ENCODE peak calls at places on chromosomes 13 and 19, in four cellular contexts. V is IMR-90, M is mesendoderm, Q is H9. J is an unnamed sample.

GRCh38 chr19:39796000-39796498 is 17.4 kb downstream of the LEUTX start:
- DNase-seq in V (no peak), M (no peak), Q (peak), J (no peak)

GRCh38 chr13:84917252-84917878 is 881.9 kb downstream of the SLITRK6 start:
- DNase-seq in V (peak), M (peak), Q (no peak), J (no peak)

GRCh38 chr13:25440081-25440480 is 68.3 kb downstream of the ATP8A2 start:
- DNase-seq in V (no peak), M (no peak), Q (no peak), J (no peak)

GRCh38 chr19:5292453-5292842 is 48.2 kb downstream of the PTPRS start:
- DNase-seq in V (peak), M (no peak), Q (no peak), J (no peak)

GRCh38 chr13:109586509-109587346 is 199.7 kb downstream of the IRS2 start:
- DNase-seq in V (no peak), M (peak), Q (no peak), J (no peak)

GRCh38 chr13:98368019-98368418 is 190.9 kb upstream of the RNF113B start:
- DNase-seq in V (peak), M (no peak), Q (no peak), J (no peak)

GRCh38 chr13:29589234-29589633 is 6.3 kb downstream of the SLC7A1 start:
- DNase-seq in V (peak), M (peak), Q (no peak), J (no peak)

GRCh38 chr19:35882074-35882832 is 13.9 kb downstream of the APLP1 start:
- DNase-seq in V (peak), M (peak), Q (no peak), J (no peak)

GRCh38 chr19:42477933-42478332 is 35.2 kb upstream of the CXCL17 start:
- DNase-seq in V (no peak), M (no peak), Q (no peak), J (no peak)

GRCh38 chr19:5953680-5954213 is 24.2 kb downstream of the RANBP3 start:
- DNase-seq in V (no peak), M (no peak), Q (no peak), J (no peak)

GRCh38 chr13:111973186-111974064 is 93.5 kb upstream of the SOX1 start:
- DNase-seq in V (no peak), M (peak), Q (no peak), J (no peak)

GRCh38 chr19:42424345-42424707 is 2.9 kb downstream of the LIPE start:
- DNase-seq in V (no peak), M (peak), Q (no peak), J (no peak)

GRCh38 chr19:5669212-5669611 is 11.1 kb downstream of the MICOS13 start:
- DNase-seq in V (no peak), M (no peak), Q (no peak), J (no peak)

GRCh38 chr13:33728271-33729037 is 89.5 kb upstream of the RFC3 start:
- DNase-seq in V (no peak), M (no peak), Q (no peak), J (no peak)

GRCh38 chr13:29935309-29935981 is 85.0 kb upstream of the UBL3 start:
- DNase-seq in V (no peak), M (no peak), Q (no peak), J (no peak)

GRCh38 chr13:22235285-22235949 is 564.5 kb downstream of the FGF9 start:
- DNase-seq in V (peak), M (peak), Q (peak), J (no peak)

GRCh38 chr19:6599866-6600454 is 9.0 kb upstream of the CD70 start:
- DNase-seq in V (no peak), M (no peak), Q (no peak), J (no peak)

GRCh38 chr19:12782174-12782423 is 6.7 kb upstream of the HOOK2 start:
- DNase-seq in V (no peak), M (no peak), Q (no peak), J (no peak)

GRCh38 chr19:12784394-12784870 is 6.9 kb upstream of the JUNB start:
- DNase-seq in V (peak), M (no peak), Q (no peak), J (no peak)

GRCh38 chr19:12783849-12784393 is 7.4 kb upstream of the JUNB start:
- DNase-seq in V (no peak), M (no peak), Q (no peak), J (no peak)

GRCh38 chr19:12783226-12783848 is 7.9 kb upstream of the JUNB start:
- DNase-seq in V (no peak), M (no peak), Q (no peak), J (no peak)

DNA sequence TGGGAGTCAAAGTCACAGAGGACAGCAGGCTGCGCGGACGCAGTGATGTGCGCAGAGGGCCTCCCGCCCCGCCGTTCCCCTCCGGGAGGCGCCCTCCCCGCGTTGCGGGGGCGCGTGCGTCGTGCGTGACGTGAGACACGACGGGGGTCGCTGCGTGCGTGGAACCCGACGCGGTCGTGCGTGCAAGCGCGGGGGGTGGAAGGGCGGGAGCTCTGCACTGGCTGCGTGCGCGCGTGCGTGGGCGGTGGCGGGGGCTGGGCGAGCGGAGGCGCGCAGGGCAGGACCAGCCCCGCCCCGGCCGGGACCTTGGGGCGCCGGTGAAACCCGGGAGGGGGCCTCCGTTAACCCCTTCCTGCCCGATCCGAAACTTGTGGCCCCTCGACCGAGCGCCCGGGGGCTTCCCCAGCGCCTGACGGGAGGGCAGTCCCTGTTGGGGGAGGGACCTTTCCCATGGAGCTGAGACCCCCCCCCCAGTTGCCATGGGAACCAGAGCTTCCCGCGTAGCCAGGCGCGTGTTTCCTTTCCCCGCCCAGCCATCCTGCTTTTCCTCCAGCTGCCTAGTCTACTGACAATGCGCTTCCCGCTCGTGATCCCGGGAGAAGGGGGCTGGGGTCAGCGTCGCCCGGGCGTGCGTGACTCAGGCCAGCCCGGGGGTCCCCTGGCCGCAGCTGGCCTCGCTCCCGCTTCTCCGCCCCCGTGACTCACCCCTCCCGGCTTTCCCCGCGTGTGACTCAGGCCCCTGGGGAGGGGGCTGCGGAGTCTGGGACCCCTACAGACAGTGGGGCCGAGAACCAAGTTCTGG is 7.3 kb upstream of the HOOK2 start:
- DNase-seq in V (peak), M (peak), Q (peak), J (peak)
- H2BK120ac ChIP-seq in V (peak), M (no peak), Q (no peak), J (peak)

GRCh38 chr19:48756686-48757085 is 1.4 kb downstream of the FGF21 start:
- DNase-seq in V (no peak), M (no peak), Q (no peak), J (no peak)
- H3K56ac ChIP-seq in V (no peak), M (no peak), Q (no peak), J (no peak)

GRCh38 chr13:81676008-81676407 is 1335.1 kb upstream of the SPRY2 start:
- DNase-seq in V (no peak), M (no peak), Q (no peak), J (no peak)

GRCh38 chr13:81670048-81670447 is 1329.1 kb upstream of the SPRY2 start:
- DNase-seq in V (no peak), M (no peak), Q (no peak), J (no peak)

DNA sequence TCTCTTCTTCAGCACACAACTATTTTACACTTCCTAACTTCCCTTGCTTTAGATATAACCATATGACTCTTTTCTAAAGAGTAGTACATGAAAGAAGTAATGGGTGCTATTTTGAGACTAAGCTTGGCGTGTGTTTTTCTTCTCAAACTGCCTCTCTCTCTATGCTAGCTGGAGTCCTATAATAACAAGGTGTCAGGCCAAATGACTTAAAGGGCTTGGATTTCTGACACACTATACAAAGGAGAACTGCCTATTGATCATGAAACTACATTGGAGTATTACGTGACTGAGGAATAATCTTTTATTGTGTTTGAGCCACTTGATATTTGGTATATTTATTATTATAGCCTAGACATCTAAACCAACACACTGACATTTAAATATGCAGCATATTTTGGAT is 1330.2 kb upstream of the SPRY2 start:
- DNase-seq in V (no peak), M (no peak), Q (no peak), J (no peak)
- H2BK120ac ChIP-seq in V (no peak), M (no peak), Q (no peak), J (no peak)

GRCh38 chr13:94329277-94329676 is 150.2 kb downstream of the DCT start:
- DNase-seq in V (peak), M (no peak), Q (no peak), J (no peak)

GRCh38 chr13:94330552-94331071 is 148.9 kb downstream of the DCT start:
- DNase-seq in V (no peak), M (no peak), Q (no peak), J (no peak)

GRCh38 chr13:94327318-94327717 is 152.2 kb downstream of the DCT start:
- DNase-seq in V (no peak), M (peak), Q (no peak), J (no peak)

GRCh38 chr13:94329754-94330551 is 149.5 kb downstream of the DCT start:
- DNase-seq in V (peak), M (no peak), Q (no peak), J (no peak)

DNA sequence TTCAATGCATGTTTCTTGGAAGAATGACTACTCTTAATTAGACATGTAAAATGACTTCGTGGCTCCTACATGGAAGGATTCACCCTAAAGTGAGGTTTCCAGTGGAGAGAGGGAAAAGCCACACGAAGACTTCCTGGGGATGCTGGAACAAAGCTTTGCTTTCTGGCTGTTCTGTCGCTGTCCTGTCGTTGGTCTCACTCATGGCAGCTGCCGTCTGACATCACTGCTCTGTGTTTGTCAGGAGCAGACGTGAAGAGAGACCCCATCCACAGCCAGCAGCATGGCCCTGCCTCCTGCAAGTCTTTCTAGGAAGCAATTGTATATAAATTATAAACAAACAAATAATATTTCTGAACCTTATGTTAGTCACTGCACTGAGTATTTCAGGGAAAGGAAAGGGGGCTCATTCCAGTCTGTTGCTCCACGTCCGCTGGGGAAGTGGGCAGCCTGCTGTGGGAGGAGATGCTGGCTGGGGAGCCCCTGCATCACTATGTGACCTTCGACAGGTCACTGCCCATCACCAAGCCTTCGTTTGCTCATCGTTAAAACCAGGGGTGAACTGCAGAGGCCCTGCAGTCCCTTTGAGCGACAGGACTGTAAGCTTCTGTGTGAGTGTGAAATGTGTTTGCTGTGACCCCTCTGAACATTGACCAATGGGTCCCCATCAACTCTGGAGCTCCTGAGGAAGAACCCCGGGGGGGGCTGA is 151.0 kb downstream of the DCT start:
- DNase-seq in V (no peak), M (no peak), Q (no peak), J (no peak)
- H3K56ac ChIP-seq in V (no peak), M (no peak), Q (no peak), J (no peak)

GRCh38 chr19:50332014-50332263 is 2.8 kb upstream of the KCNC3 start:
- DNase-seq in V (no peak), M (no peak), Q (no peak), J (no peak)
- H2BK120ac ChIP-seq in V (no peak), M (no peak), Q (no peak), J (no peak)

DNA sequence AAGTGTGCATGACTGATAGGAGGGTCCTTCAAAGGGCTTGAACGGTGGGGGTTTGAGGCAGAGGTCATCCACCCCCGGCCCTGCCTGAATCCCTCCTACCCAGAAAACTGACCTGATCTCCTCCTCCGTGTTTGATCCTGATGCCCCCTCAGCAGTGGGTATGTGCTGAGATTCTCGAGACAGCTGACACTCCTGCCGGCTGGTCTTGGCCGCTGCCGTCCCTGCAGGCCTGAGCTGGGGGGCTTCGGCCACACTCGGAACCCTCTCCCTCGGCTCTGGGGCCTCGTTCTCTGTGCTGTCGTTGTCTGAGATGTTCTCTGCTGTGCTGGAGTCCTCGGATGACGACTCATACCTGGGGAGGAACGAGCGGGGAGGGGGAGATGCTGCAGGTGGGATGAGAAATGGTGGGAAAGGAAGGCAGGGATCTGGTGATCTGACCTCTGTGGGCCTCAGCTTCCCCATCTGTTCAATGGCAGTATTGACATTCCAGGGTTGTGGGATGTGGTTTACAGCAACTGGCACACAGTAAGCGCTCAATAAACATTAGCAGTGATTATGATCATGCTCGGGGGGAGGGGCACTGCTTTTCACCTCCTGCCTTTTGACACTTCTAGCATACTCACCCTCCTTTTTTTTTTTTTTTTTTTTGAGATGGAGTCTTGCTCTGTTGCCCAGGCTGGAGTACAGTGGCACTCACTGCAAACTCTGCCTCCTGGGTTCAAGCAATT is 20.7 kb downstream of the KANK2 start:
- DNase-seq in V (no peak), M (no peak), Q (no peak), J (no peak)
- H3K56ac ChIP-seq in V (no peak), M (no peak), Q (no peak), J (no peak)

DNA sequence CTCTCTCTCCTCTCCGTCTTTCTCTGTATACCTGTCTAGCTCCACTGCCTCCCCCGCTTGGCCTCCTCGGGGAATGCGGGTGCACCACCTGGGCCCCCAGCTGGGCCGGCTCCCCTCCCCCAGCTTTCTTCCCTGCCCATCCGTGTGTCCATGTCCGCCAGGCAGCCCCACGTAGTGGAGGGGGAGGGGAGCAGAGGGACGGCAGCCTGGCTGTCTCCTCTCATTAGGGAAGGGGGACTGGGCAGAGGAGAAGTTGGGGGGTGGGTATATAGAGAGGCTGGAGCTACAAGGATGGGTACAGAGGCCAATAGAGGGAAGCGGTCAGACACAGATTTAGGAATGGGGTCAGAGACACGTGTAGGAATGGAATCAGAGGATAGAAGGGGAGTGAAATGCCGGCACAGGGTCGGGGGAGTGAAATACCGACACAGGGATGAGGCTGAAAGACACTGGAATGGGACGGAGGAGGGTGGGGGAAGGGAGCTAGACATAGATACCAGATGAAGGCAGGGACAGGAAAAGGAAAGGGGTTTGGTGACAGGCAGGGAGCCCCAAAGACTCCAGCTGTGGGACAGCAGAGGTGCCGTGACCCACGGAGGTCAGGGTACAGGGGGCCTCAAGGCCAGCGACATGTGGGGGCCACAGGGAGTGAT is 2.8 kb downstream of the NECTIN2 start:
- DNase-seq in V (no peak), M (peak), Q (peak), J (peak)
- H2BK120ac ChIP-seq in V (peak), M (no peak), Q (no peak), J (peak)

GRCh38 chr13:86882835-86883234 is 788.3 kb upstream of the SLITRK5 start:
- DNase-seq in V (peak), M (peak), Q (no peak), J (no peak)

GRCh38 chr13:86877449-86877848 is 793.7 kb upstream of the SLITRK5 start:
- DNase-seq in V (no peak), M (no peak), Q (no peak), J (no peak)

GRCh38 chr13:86882107-86882506 is 789.1 kb upstream of the SLITRK5 start:
- DNase-seq in V (no peak), M (peak), Q (peak), J (peak)

DNA sequence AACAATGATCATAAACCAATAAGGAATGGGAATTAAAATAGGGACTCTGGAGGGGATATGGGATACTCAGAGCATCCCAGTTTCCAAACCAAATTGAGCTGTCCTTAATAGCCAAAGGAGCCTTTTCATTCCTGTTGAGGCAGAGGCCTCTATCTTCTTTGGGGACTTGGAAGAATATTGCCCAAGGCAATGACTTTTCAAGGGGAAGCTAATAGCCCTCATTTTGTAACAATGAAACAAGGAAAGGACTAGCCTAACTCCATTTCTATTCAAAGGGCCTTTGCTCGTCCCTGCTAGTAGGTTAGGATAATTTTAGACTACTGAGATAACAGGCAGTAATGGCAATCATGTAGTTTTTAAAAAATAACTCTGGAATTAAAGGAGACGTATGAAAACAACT is 789.8 kb upstream of the SLITRK5 start:
- DNase-seq in V (no peak), M (peak), Q (no peak), J (no peak)
- H3K56ac ChIP-seq in V (no peak), M (no peak), Q (no peak), J (no peak)

DNA sequence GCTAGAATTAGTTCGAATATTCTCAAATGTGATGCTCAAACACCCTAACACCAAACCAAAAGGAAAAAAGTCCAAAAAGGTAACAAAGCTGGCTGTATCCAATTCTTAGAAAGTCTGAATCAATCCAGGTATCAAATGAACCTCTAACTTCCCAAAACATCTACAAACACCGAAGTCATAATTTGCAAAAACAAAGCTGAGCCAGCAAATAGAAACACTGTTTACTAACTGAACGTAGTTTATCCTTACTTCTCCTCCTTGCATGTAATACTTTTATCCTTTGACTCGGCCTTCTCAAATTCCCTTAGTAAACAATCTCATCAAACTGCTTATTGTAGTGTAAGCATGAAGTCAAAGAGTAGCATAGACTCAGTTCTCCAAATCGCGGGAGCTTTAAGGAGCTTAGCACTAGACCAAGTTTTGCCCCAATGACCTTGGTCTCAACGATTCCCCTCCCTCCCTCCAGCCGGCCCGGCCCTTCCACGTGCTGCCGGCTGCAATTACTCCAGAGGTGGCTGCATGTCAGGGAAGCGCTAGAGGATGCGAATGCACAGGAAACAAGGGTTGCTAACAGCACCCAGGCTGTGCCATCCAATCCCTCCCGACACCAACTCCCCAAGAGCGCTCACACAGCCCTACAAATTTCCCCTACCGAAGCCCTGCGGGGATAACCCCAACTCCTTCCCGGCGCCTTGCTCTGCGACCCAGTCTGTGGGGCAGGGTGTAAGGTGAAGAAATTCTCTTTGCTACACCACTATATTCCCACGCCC is 693 bp downstream of the XPO4 start:
- DNase-seq in V (peak), M (peak), Q (peak), J (no peak)
- H2BK120ac ChIP-seq in V (no peak), M (no peak), Q (no peak), J (no peak)

J was measured in H1.